ENCODE peak calls at places on chromosomes 16 and 17, in seven cellular contexts. N is cardiac muscle cell; Q is activated effector memory CD4-positive, alpha-beta T cell treated with Interleukin-2 at 50 U/mL for 16 hours; H is mucosa of descending colon; G is C1 segment of cervical spinal cord; Z is left colon; P is AG08395. B is an unnamed sample.

GRCh38 chr16:69073181-69073669 is 32.2 kb upstream of the HAS3 start:
- DNase-seq in N (no peak), Q (no peak), H (no peak), G (no peak), Z (no peak), P (peak), B (no peak)

GRCh38 chr16:31125844-31126243 is 8.4 kb downstream of the KAT8 start:
- DNase-seq in N (no peak), Q (no peak), H (no peak), G (no peak), Z (no peak), P (no peak), B (no peak)

GRCh38 chr17:10041287-10041612 is 136.2 kb upstream of the RCVRN start:
- DNase-seq in N (no peak), Q (no peak), H (no peak), G (no peak), Z (no peak), P (no peak), B (no peak)

GRCh38 chr17:9115446-9116265 is 94.3 kb downstream of the NTN1 start:
- DNase-seq in N (peak), Q (no peak), H (peak), G (no peak), Z (peak), P (peak), B (peak)

GRCh38 chr16:70577256-70577698 is 53.7 kb downstream of the SF3B3 start:
- DNase-seq in N (no peak), Q (no peak), H (no peak), G (no peak), Z (no peak), P (peak), B (peak)

GRCh38 chr16:7148606-7149005 is 184.0 kb upstream of the RBFOX1 start:
- DNase-seq in N (no peak), Q (no peak), H (no peak), G (no peak), Z (no peak), P (no peak), B (no peak)

GRCh38 chr17:57662644-57663308 is 82.3 kb downstream of the CCDC182 start:
- DNase-seq in N (peak), Q (peak), H (peak), G (peak), Z (peak), P (peak), B (peak)

GRCh38 chr17:73064084-73064938 is 28.2 kb downstream of the SLC39A11 start:
- DNase-seq in N (no peak), Q (no peak), H (no peak), G (no peak), Z (no peak), P (no peak), B (no peak)

GRCh38 chr17:33049781-33050414 is 58.3 kb downstream of the SPACA3 start:
- DNase-seq in N (peak), Q (no peak), H (peak), G (no peak), Z (peak), P (peak), B (peak)

GRCh38 chr17:1736348-1737281 is 6.1 kb upstream of the SERPINF2 start:
- DNase-seq in N (no peak), Q (peak), H (no peak), G (no peak), Z (no peak), P (peak), B (peak)

GRCh38 chr17:9370464-9370863 is 205.2 kb downstream of the STX8 start:
- DNase-seq in N (no peak), Q (no peak), H (no peak), G (no peak), Z (no peak), P (no peak), B (no peak)

GRCh38 chr17:44775838-44776621 is 17.2 kb downstream of the ADAM11 start:
- DNase-seq in N (peak), Q (no peak), H (no peak), G (no peak), Z (peak), P (no peak), B (peak)

GRCh38 chr17:7415784-7416183 is 4.3 kb upstream of the SPEM1 start:
- DNase-seq in N (no peak), Q (no peak), H (no peak), G (no peak), Z (no peak), P (no peak), B (no peak)

GRCh38 chr17:83103200-83103937 is 24.0 kb downstream of the METRNL start:
- DNase-seq in N (no peak), Q (no peak), H (peak), G (no peak), Z (peak), P (no peak), B (peak)

GRCh38 chr17:4001048-4001590 is 36.9 kb upstream of the ATP2A3 start:
- DNase-seq in N (no peak), Q (no peak), H (no peak), G (no peak), Z (no peak), P (no peak), B (no peak)

GRCh38 chr16:50881331-50881830 is 139.5 kb downstream of the CYLD start:
- DNase-seq in N (no peak), Q (no peak), H (no peak), G (no peak), Z (no peak), P (no peak), B (no peak)

GRCh38 chr16:50245417-50246298 is 20.7 kb upstream of the ADCY7 start:
- DNase-seq in N (peak), Q (peak), H (peak), G (no peak), Z (peak), P (peak), B (peak)

GRCh38 chr16:15707332-15707731 is 57.3 kb downstream of the NDE1 start:
- DNase-seq in N (no peak), Q (no peak), H (no peak), G (no peak), Z (no peak), P (no peak), B (no peak)

GRCh38 chr16:21268236-21268635 is 9.9 kb downstream of the CRYM start:
- DNase-seq in N (no peak), Q (no peak), H (no peak), G (no peak), Z (no peak), P (no peak), B (no peak)

B was measured in activated CD4-positive, alpha-beta memory T cell treated with anti-CD3 and anti-CD28 coated beads for 36 hours.